ENCODE peak calls at places on chromosomes 13 and 19, in seven cellular contexts. One of them, this sample, is unnamed.

GRCh38 chr13:48216204-48216711 is 16.7 kb upstream of the ITM2B start:
- DNase-seq in nucleus accumbens: no peak
- DNase-seq in naive thymus-derived CD4-positive, alpha-beta T cell: no peak
- DNase-seq in stimulated activated CD4-positive, alpha-beta T cell treated with anti-CD3 and anti-CD28 coated beads, Interleukin-12 subunit alpha, Interleukin-12 subunit beta, amount 100 ng/mL, for 48 hours: no peak
- DNase-seq in SHP77 treated with DMSO at 0.1 percent for 48 hours: no peak
- DNase-seq in left cardiac atrium: no peak
- DNase-seq in IMR-90: no peak
- DNase-seq in this sample: no peak

GRCh38 chr13:70703755-70704154 is 595.5 kb upstream of the KLHL1 start:
- DNase-seq in nucleus accumbens: no peak
- DNase-seq in naive thymus-derived CD4-positive, alpha-beta T cell: no peak
- DNase-seq in stimulated activated CD4-positive, alpha-beta T cell treated with anti-CD3 and anti-CD28 coated beads, Interleukin-12 subunit alpha, Interleukin-12 subunit beta, amount 100 ng/mL, for 48 hours: no peak
- DNase-seq in SHP77 treated with DMSO at 0.1 percent for 48 hours: no peak
- DNase-seq in left cardiac atrium: no peak
- DNase-seq in IMR-90: no peak
- DNase-seq in this sample: no peak

GRCh38 chr19:48918801-48919247 is 14.7 kb upstream of the DHDH start:
- DNase-seq in nucleus accumbens: no peak
- DNase-seq in naive thymus-derived CD4-positive, alpha-beta T cell: no peak
- DNase-seq in stimulated activated CD4-positive, alpha-beta T cell treated with anti-CD3 and anti-CD28 coated beads, Interleukin-12 subunit alpha, Interleukin-12 subunit beta, amount 100 ng/mL, for 48 hours: no peak
- DNase-seq in SHP77 treated with DMSO at 0.1 percent for 48 hours: no peak
- DNase-seq in left cardiac atrium: no peak
- DNase-seq in IMR-90: no peak
- DNase-seq in this sample: peak; percentile 46

GRCh38 chr19:31154021-31154420 is 195.2 kb downstream of the TSHZ3 start:
- DNase-seq in nucleus accumbens: no peak
- DNase-seq in naive thymus-derived CD4-positive, alpha-beta T cell: no peak
- DNase-seq in stimulated activated CD4-positive, alpha-beta T cell treated with anti-CD3 and anti-CD28 coated beads, Interleukin-12 subunit alpha, Interleukin-12 subunit beta, amount 100 ng/mL, for 48 hours: no peak
- DNase-seq in SHP77 treated with DMSO at 0.1 percent for 48 hours: no peak
- DNase-seq in left cardiac atrium: no peak
- DNase-seq in IMR-90: peak; percentile 4
- DNase-seq in this sample: no peak

GRCh38 chr13:33401238-33401637 is 115.7 kb upstream of the STARD13 start:
- DNase-seq in nucleus accumbens: no peak
- DNase-seq in naive thymus-derived CD4-positive, alpha-beta T cell: no peak
- DNase-seq in stimulated activated CD4-positive, alpha-beta T cell treated with anti-CD3 and anti-CD28 coated beads, Interleukin-12 subunit alpha, Interleukin-12 subunit beta, amount 100 ng/mL, for 48 hours: no peak
- DNase-seq in SHP77 treated with DMSO at 0.1 percent for 48 hours: peak; percentile 18
- DNase-seq in left cardiac atrium: peak; percentile 27
- DNase-seq in IMR-90: no peak
- DNase-seq in this sample: peak; percentile 67

GRCh38 chr13:98206946-98207345 is 29.9 kb upstream of the RNF113B start:
- DNase-seq in nucleus accumbens: no peak
- DNase-seq in naive thymus-derived CD4-positive, alpha-beta T cell: no peak
- DNase-seq in stimulated activated CD4-positive, alpha-beta T cell treated with anti-CD3 and anti-CD28 coated beads, Interleukin-12 subunit alpha, Interleukin-12 subunit beta, amount 100 ng/mL, for 48 hours: no peak
- DNase-seq in SHP77 treated with DMSO at 0.1 percent for 48 hours: no peak
- DNase-seq in left cardiac atrium: no peak
- DNase-seq in IMR-90: peak; percentile 99
- DNase-seq in this sample: no peak

GRCh38 chr19:763869-764268 is 13.0 kb downstream of the MISP start:
- DNase-seq in nucleus accumbens: no peak
- DNase-seq in naive thymus-derived CD4-positive, alpha-beta T cell: no peak
- DNase-seq in stimulated activated CD4-positive, alpha-beta T cell treated with anti-CD3 and anti-CD28 coated beads, Interleukin-12 subunit alpha, Interleukin-12 subunit beta, amount 100 ng/mL, for 48 hours: no peak
- DNase-seq in SHP77 treated with DMSO at 0.1 percent for 48 hours: no peak
- DNase-seq in left cardiac atrium: no peak
- DNase-seq in IMR-90: no peak
- DNase-seq in this sample: no peak

GRCh38 chr13:95480131-95480545 is 72.4 kb upstream of the CLDN10 start:
- DNase-seq in nucleus accumbens: no peak
- DNase-seq in naive thymus-derived CD4-positive, alpha-beta T cell: no peak
- DNase-seq in stimulated activated CD4-positive, alpha-beta T cell treated with anti-CD3 and anti-CD28 coated beads, Interleukin-12 subunit alpha, Interleukin-12 subunit beta, amount 100 ng/mL, for 48 hours: peak; percentile 20
- DNase-seq in SHP77 treated with DMSO at 0.1 percent for 48 hours: no peak
- DNase-seq in left cardiac atrium: no peak
- DNase-seq in IMR-90: no peak
- DNase-seq in this sample: peak; percentile 74

GRCh38 chr13:98592353-98592740 is 15.4 kb upstream of the STK24 start:
- DNase-seq in nucleus accumbens: no peak
- DNase-seq in naive thymus-derived CD4-positive, alpha-beta T cell: no peak
- DNase-seq in stimulated activated CD4-positive, alpha-beta T cell treated with anti-CD3 and anti-CD28 coated beads, Interleukin-12 subunit alpha, Interleukin-12 subunit beta, amount 100 ng/mL, for 48 hours: no peak
- DNase-seq in SHP77 treated with DMSO at 0.1 percent for 48 hours: no peak
- DNase-seq in left cardiac atrium: no peak
- DNase-seq in IMR-90: no peak
- DNase-seq in this sample: no peak

GRCh38 chr13:70338608-70339007 is 230.4 kb upstream of the KLHL1 start:
- DNase-seq in nucleus accumbens: no peak
- DNase-seq in naive thymus-derived CD4-positive, alpha-beta T cell: no peak
- DNase-seq in stimulated activated CD4-positive, alpha-beta T cell treated with anti-CD3 and anti-CD28 coated beads, Interleukin-12 subunit alpha, Interleukin-12 subunit beta, amount 100 ng/mL, for 48 hours: no peak
- DNase-seq in SHP77 treated with DMSO at 0.1 percent for 48 hours: no peak
- DNase-seq in left cardiac atrium: no peak
- DNase-seq in IMR-90: no peak
- DNase-seq in this sample: no peak

GRCh38 chr19:47609885-47610545 is 1.1 kb downstream of the BICRA start:
- DNase-seq in nucleus accumbens: peak; percentile 41
- DNase-seq in naive thymus-derived CD4-positive, alpha-beta T cell: peak; percentile 44
- DNase-seq in stimulated activated CD4-positive, alpha-beta T cell treated with anti-CD3 and anti-CD28 coated beads, Interleukin-12 subunit alpha, Interleukin-12 subunit beta, amount 100 ng/mL, for 48 hours: peak; percentile 22
- DNase-seq in SHP77 treated with DMSO at 0.1 percent for 48 hours: no peak
- DNase-seq in left cardiac atrium: peak; percentile 55
- DNase-seq in IMR-90: peak; percentile 26
- DNase-seq in this sample: peak; percentile 79

GRCh38 chr19:35565016-35565856 is 1.8 kb upstream of the ATP4A start:
- DNase-seq in nucleus accumbens: no peak
- DNase-seq in naive thymus-derived CD4-positive, alpha-beta T cell: no peak
- DNase-seq in stimulated activated CD4-positive, alpha-beta T cell treated with anti-CD3 and anti-CD28 coated beads, Interleukin-12 subunit alpha, Interleukin-12 subunit beta, amount 100 ng/mL, for 48 hours: no peak
- DNase-seq in SHP77 treated with DMSO at 0.1 percent for 48 hours: no peak
- DNase-seq in left cardiac atrium: no peak
- DNase-seq in IMR-90: no peak
- DNase-seq in this sample: no peak

GRCh38 chr13:112435973-112436372 is 59.8 kb downstream of the SPACA7 start:
- DNase-seq in nucleus accumbens: no peak
- DNase-seq in naive thymus-derived CD4-positive, alpha-beta T cell: no peak
- DNase-seq in stimulated activated CD4-positive, alpha-beta T cell treated with anti-CD3 and anti-CD28 coated beads, Interleukin-12 subunit alpha, Interleukin-12 subunit beta, amount 100 ng/mL, for 48 hours: no peak
- DNase-seq in SHP77 treated with DMSO at 0.1 percent for 48 hours: no peak
- DNase-seq in left cardiac atrium: no peak
- DNase-seq in IMR-90: no peak
- DNase-seq in this sample: no peak

GRCh38 chr13:28819046-28819747 is 942 bp upstream of the MTUS2 start:
- DNase-seq in nucleus accumbens: no peak
- DNase-seq in naive thymus-derived CD4-positive, alpha-beta T cell: no peak
- DNase-seq in stimulated activated CD4-positive, alpha-beta T cell treated with anti-CD3 and anti-CD28 coated beads, Interleukin-12 subunit alpha, Interleukin-12 subunit beta, amount 100 ng/mL, for 48 hours: no peak
- DNase-seq in SHP77 treated with DMSO at 0.1 percent for 48 hours: no peak
- DNase-seq in left cardiac atrium: peak; percentile 28
- DNase-seq in IMR-90: peak; percentile 12
- DNase-seq in this sample: no peak

GRCh38 chr13:62799038-62799535 is 1383.4 kb upstream of the PCDH20 start:
- DNase-seq in nucleus accumbens: no peak
- DNase-seq in naive thymus-derived CD4-positive, alpha-beta T cell: no peak
- DNase-seq in stimulated activated CD4-positive, alpha-beta T cell treated with anti-CD3 and anti-CD28 coated beads, Interleukin-12 subunit alpha, Interleukin-12 subunit beta, amount 100 ng/mL, for 48 hours: no peak
- DNase-seq in SHP77 treated with DMSO at 0.1 percent for 48 hours: no peak
- DNase-seq in left cardiac atrium: no peak
- DNase-seq in IMR-90: no peak
- DNase-seq in this sample: no peak

GRCh38 chr19:39833464-39834286 is at the start of gene DYRK1B:
- DNase-seq in nucleus accumbens: peak; percentile 89
- DNase-seq in naive thymus-derived CD4-positive, alpha-beta T cell: peak; percentile 96
- DNase-seq in stimulated activated CD4-positive, alpha-beta T cell treated with anti-CD3 and anti-CD28 coated beads, Interleukin-12 subunit alpha, Interleukin-12 subunit beta, amount 100 ng/mL, for 48 hours: peak; percentile 94
- DNase-seq in SHP77 treated with DMSO at 0.1 percent for 48 hours: peak; percentile 98
- DNase-seq in left cardiac atrium: peak; percentile 98
- DNase-seq in IMR-90: peak; percentile 96
- DNase-seq in this sample: peak; percentile 98

GRCh38 chr19:56076413-56076998 is 44.6 kb downstream of the ZNF787 start:
- DNase-seq in nucleus accumbens: no peak
- DNase-seq in naive thymus-derived CD4-positive, alpha-beta T cell: no peak
- DNase-seq in stimulated activated CD4-positive, alpha-beta T cell treated with anti-CD3 and anti-CD28 coated beads, Interleukin-12 subunit alpha, Interleukin-12 subunit beta, amount 100 ng/mL, for 48 hours: no peak
- DNase-seq in SHP77 treated with DMSO at 0.1 percent for 48 hours: no peak
- DNase-seq in left cardiac atrium: no peak
- DNase-seq in IMR-90: peak; percentile 50
- DNase-seq in this sample: peak; percentile 79

GRCh38 chr19:38034153-38034835 is 127.3 kb downstream of the SIPA1L3 start:
- DNase-seq in nucleus accumbens: no peak
- DNase-seq in naive thymus-derived CD4-positive, alpha-beta T cell: no peak
- DNase-seq in stimulated activated CD4-positive, alpha-beta T cell treated with anti-CD3 and anti-CD28 coated beads, Interleukin-12 subunit alpha, Interleukin-12 subunit beta, amount 100 ng/mL, for 48 hours: no peak
- DNase-seq in SHP77 treated with DMSO at 0.1 percent for 48 hours: no peak
- DNase-seq in left cardiac atrium: no peak
- DNase-seq in IMR-90: peak; percentile 62
- DNase-seq in this sample: no peak

GRCh38 chr13:106367361-106367781 is 168.1 kb downstream of the EFNB2 start:
- DNase-seq in nucleus accumbens: no peak
- DNase-seq in naive thymus-derived CD4-positive, alpha-beta T cell: no peak
- DNase-seq in stimulated activated CD4-positive, alpha-beta T cell treated with anti-CD3 and anti-CD28 coated beads, Interleukin-12 subunit alpha, Interleukin-12 subunit beta, amount 100 ng/mL, for 48 hours: no peak
- DNase-seq in SHP77 treated with DMSO at 0.1 percent for 48 hours: no peak
- DNase-seq in left cardiac atrium: no peak
- DNase-seq in IMR-90: no peak
- DNase-seq in this sample: no peak

GRCh38 chr13:87893982-87894527 is 222.9 kb downstream of the SLITRK5 start:
- DNase-seq in nucleus accumbens: no peak
- DNase-seq in naive thymus-derived CD4-positive, alpha-beta T cell: no peak
- DNase-seq in stimulated activated CD4-positive, alpha-beta T cell treated with anti-CD3 and anti-CD28 coated beads, Interleukin-12 subunit alpha, Interleukin-12 subunit beta, amount 100 ng/mL, for 48 hours: no peak
- DNase-seq in SHP77 treated with DMSO at 0.1 percent for 48 hours: no peak
- DNase-seq in left cardiac atrium: no peak
- DNase-seq in IMR-90: no peak
- DNase-seq in this sample: no peak

GRCh38 chr19:53254451-53255341 is at the start of gene ZNF677:
- DNase-seq in nucleus accumbens: peak; percentile 79
- DNase-seq in naive thymus-derived CD4-positive, alpha-beta T cell: peak; percentile 71
- DNase-seq in stimulated activated CD4-positive, alpha-beta T cell treated with anti-CD3 and anti-CD28 coated beads, Interleukin-12 subunit alpha, Interleukin-12 subunit beta, amount 100 ng/mL, for 48 hours: peak; percentile 67
- DNase-seq in SHP77 treated with DMSO at 0.1 percent for 48 hours: no peak
- DNase-seq in left cardiac atrium: peak; percentile 96
- DNase-seq in IMR-90: peak; percentile 76
- DNase-seq in this sample: peak; percentile 97

GRCh38 chr13:78722700-78723099 is 63.7 kb upstream of the OBI1 start:
- DNase-seq in nucleus accumbens: no peak
- DNase-seq in naive thymus-derived CD4-positive, alpha-beta T cell: no peak
- DNase-seq in stimulated activated CD4-positive, alpha-beta T cell treated with anti-CD3 and anti-CD28 coated beads, Interleukin-12 subunit alpha, Interleukin-12 subunit beta, amount 100 ng/mL, for 48 hours: no peak
- DNase-seq in SHP77 treated with DMSO at 0.1 percent for 48 hours: no peak
- DNase-seq in left cardiac atrium: no peak
- DNase-seq in IMR-90: no peak
- DNase-seq in this sample: no peak

GRCh38 chr13:95481051-95481775 is 71.3 kb upstream of the CLDN10 start:
- DNase-seq in nucleus accumbens: no peak
- DNase-seq in naive thymus-derived CD4-positive, alpha-beta T cell: no peak
- DNase-seq in stimulated activated CD4-positive, alpha-beta T cell treated with anti-CD3 and anti-CD28 coated beads, Interleukin-12 subunit alpha, Interleukin-12 subunit beta, amount 100 ng/mL, for 48 hours: no peak
- DNase-seq in SHP77 treated with DMSO at 0.1 percent for 48 hours: no peak
- DNase-seq in left cardiac atrium: no peak
- DNase-seq in IMR-90: peak; percentile 18
- DNase-seq in this sample: no peak

GRCh38 chr13:93925976-93926375 is 553.5 kb downstream of the DCT start:
- DNase-seq in nucleus accumbens: no peak
- DNase-seq in naive thymus-derived CD4-positive, alpha-beta T cell: no peak
- DNase-seq in stimulated activated CD4-positive, alpha-beta T cell treated with anti-CD3 and anti-CD28 coated beads, Interleukin-12 subunit alpha, Interleukin-12 subunit beta, amount 100 ng/mL, for 48 hours: no peak
- DNase-seq in SHP77 treated with DMSO at 0.1 percent for 48 hours: peak; percentile 84
- DNase-seq in left cardiac atrium: no peak
- DNase-seq in IMR-90: no peak
- DNase-seq in this sample: no peak

GRCh38 chr13:23381877-23382276 is 51.6 kb downstream of the SACS start:
- DNase-seq in nucleus accumbens: no peak
- DNase-seq in naive thymus-derived CD4-positive, alpha-beta T cell: no peak
- DNase-seq in stimulated activated CD4-positive, alpha-beta T cell treated with anti-CD3 and anti-CD28 coated beads, Interleukin-12 subunit alpha, Interleukin-12 subunit beta, amount 100 ng/mL, for 48 hours: no peak
- DNase-seq in SHP77 treated with DMSO at 0.1 percent for 48 hours: no peak
- DNase-seq in left cardiac atrium: no peak
- DNase-seq in IMR-90: no peak
- DNase-seq in this sample: no peak

GRCh38 chr13:46396341-46396740 is 9.3 kb upstream of the RUBCNL start:
- DNase-seq in nucleus accumbens: no peak
- DNase-seq in naive thymus-derived CD4-positive, alpha-beta T cell: no peak
- DNase-seq in stimulated activated CD4-positive, alpha-beta T cell treated with anti-CD3 and anti-CD28 coated beads, Interleukin-12 subunit alpha, Interleukin-12 subunit beta, amount 100 ng/mL, for 48 hours: no peak
- DNase-seq in SHP77 treated with DMSO at 0.1 percent for 48 hours: no peak
- DNase-seq in left cardiac atrium: no peak
- DNase-seq in IMR-90: no peak
- DNase-seq in this sample: no peak

GRCh38 chr13:30824651-30825050 is 81.4 kb upstream of the MEDAG start:
- DNase-seq in nucleus accumbens: no peak
- DNase-seq in naive thymus-derived CD4-positive, alpha-beta T cell: no peak
- DNase-seq in stimulated activated CD4-positive, alpha-beta T cell treated with anti-CD3 and anti-CD28 coated beads, Interleukin-12 subunit alpha, Interleukin-12 subunit beta, amount 100 ng/mL, for 48 hours: no peak
- DNase-seq in SHP77 treated with DMSO at 0.1 percent for 48 hours: no peak
- DNase-seq in left cardiac atrium: no peak
- DNase-seq in IMR-90: no peak
- DNase-seq in this sample: no peak

GRCh38 chr19:5624154-5624663 is 1.3 kb downstream of the SAFB start:
- DNase-seq in nucleus accumbens: no peak
- DNase-seq in naive thymus-derived CD4-positive, alpha-beta T cell: peak; percentile 25
- DNase-seq in stimulated activated CD4-positive, alpha-beta T cell treated with anti-CD3 and anti-CD28 coated beads, Interleukin-12 subunit alpha, Interleukin-12 subunit beta, amount 100 ng/mL, for 48 hours: no peak
- DNase-seq in SHP77 treated with DMSO at 0.1 percent for 48 hours: no peak
- DNase-seq in left cardiac atrium: peak; percentile 39
- DNase-seq in IMR-90: peak; percentile 61
- DNase-seq in this sample: peak; percentile 68

GRCh38 chr19:2089001-2089711 is 7.0 kb downstream of the MOB3A start:
- DNase-seq in nucleus accumbens: no peak
- DNase-seq in naive thymus-derived CD4-positive, alpha-beta T cell: no peak
- DNase-seq in stimulated activated CD4-positive, alpha-beta T cell treated with anti-CD3 and anti-CD28 coated beads, Interleukin-12 subunit alpha, Interleukin-12 subunit beta, amount 100 ng/mL, for 48 hours: no peak
- DNase-seq in SHP77 treated with DMSO at 0.1 percent for 48 hours: no peak
- DNase-seq in left cardiac atrium: no peak
- DNase-seq in IMR-90: peak; percentile 36
- DNase-seq in this sample: no peak

GRCh38 chr19:53647792-53648191 is 16.0 kb downstream of the DPRX start:
- DNase-seq in nucleus accumbens: no peak
- DNase-seq in naive thymus-derived CD4-positive, alpha-beta T cell: no peak
- DNase-seq in stimulated activated CD4-positive, alpha-beta T cell treated with anti-CD3 and anti-CD28 coated beads, Interleukin-12 subunit alpha, Interleukin-12 subunit beta, amount 100 ng/mL, for 48 hours: no peak
- DNase-seq in SHP77 treated with DMSO at 0.1 percent for 48 hours: no peak
- DNase-seq in left cardiac atrium: no peak
- DNase-seq in IMR-90: no peak
- DNase-seq in this sample: no peak

This sample was measured in right cardiac atrium.